ENCODE peak calls at places on chromosomes 2 and 18, in four cellular contexts. G is kidney epithelial cell, W is H9, T is cardiac fibroblast. U is an unnamed sample.

GRCh38 chr2:150178591-150178990 is 308.9 kb downstream of the RND3 start:
- DNase-seq in G (no peak), W (no peak), T (no peak), U (no peak)

GRCh38 chr18:54260376-54261072 is 8.8 kb upstream of the POLI start:
- DNase-seq in G (no peak), W (no peak), T (peak), U (no peak)

GRCh38 chr2:185787530-185788145 is 49.0 kb downstream of the FSIP2 start:
- DNase-seq in G (no peak), W (no peak), T (peak), U (no peak)

GRCh38 chr2:206085742-206086445 is at the start of gene INO80D:
- DNase-seq in G (peak), W (peak), T (peak), U (peak)

GRCh38 chr2:102886216-102886893 is 124.5 kb downstream of the TMEM182 start:
- DNase-seq in G (no peak), W (no peak), T (no peak), U (no peak)

GRCh38 chr2:40244251-40245010 is 207.5 kb downstream of the SLC8A1 start:
- DNase-seq in G (peak), W (peak), T (peak), U (no peak)

GRCh38 chr2:162344617-162344950 is 652 bp downstream of the GCA start:
- DNase-seq in G (no peak), W (no peak), T (no peak), U (no peak)

GRCh38 chr18:3910507-3910906 is 460.5 kb downstream of the TGIF1 start:
- DNase-seq in G (no peak), W (no peak), T (peak), U (no peak)

GRCh38 chr2:64685430-64685829 is 31.7 kb upstream of the SERTAD2 start:
- DNase-seq in G (no peak), W (no peak), T (peak), U (no peak)

GRCh38 chr2:134458950-134459349 is 205.1 kb downstream of the MGAT5 start:
- DNase-seq in G (no peak), W (no peak), T (no peak), U (no peak)

GRCh38 chr2:26587966-26588365 is 53.2 kb downstream of the CIB4 start:
- DNase-seq in G (no peak), W (peak), T (no peak), U (no peak)

GRCh38 chr2:48146552-48146951 is 240.3 kb upstream of the FBXO11 start:
- DNase-seq in G (no peak), W (no peak), T (no peak), U (no peak)

GRCh38 chr18:58639751-58640427 is 11.0 kb upstream of the ALPK2 start:
- DNase-seq in G (peak), W (no peak), T (peak), U (peak)

GRCh38 chr2:55482186-55482945 is 37.2 kb upstream of the CFAP36 start:
- DNase-seq in G (peak), W (no peak), T (peak), U (no peak)

GRCh38 chr2:239824051-239824694 is 201.0 kb downstream of the NDUFA10 start:
- DNase-seq in G (peak), W (peak), T (peak), U (no peak)

GRCh38 chr2:74349889-74350288 is 6.7 kb upstream of the SLC4A5 start:
- DNase-seq in G (no peak), W (no peak), T (no peak), U (no peak)

GRCh38 chr18:8756571-8756970 is 51.2 kb downstream of the MTCL1 start:
- DNase-seq in G (no peak), W (no peak), T (no peak), U (no peak)

GRCh38 chr2:120293123-120293990 is 40.7 kb downstream of the RALB start:
- DNase-seq in G (no peak), W (no peak), T (no peak), U (no peak)

GRCh38 chr18:34650121-34650545 is 60.0 kb upstream of the DTNA start:
- DNase-seq in G (peak), W (no peak), T (peak), U (peak)

GRCh38 chr2:26463252-26464207 is 14.4 kb downstream of the OTOF start:
- DNase-seq in G (no peak), W (peak), T (no peak), U (no peak)

GRCh38 chr2:14634885-14635871 is 2.7 kb downstream of the LRATD1 start:
- DNase-seq in G (no peak), W (peak), T (peak), U (no peak)

GRCh38 chr2:138244400-138245001 is 257.1 kb upstream of the SPOPL start:
- DNase-seq in G (no peak), W (no peak), T (peak), U (no peak)

GRCh38 chr2:58291726-58292430 is 50.8 kb upstream of the FANCL start:
- DNase-seq in G (no peak), W (no peak), T (no peak), U (no peak)

GRCh38 chr2:107313316-107313715 is 427.3 kb upstream of the ST6GAL2 start:
- DNase-seq in G (no peak), W (no peak), T (peak), U (no peak)

GRCh38 chr2:2875831-2876230 is 501.8 kb downstream of the EIPR1 start:
- DNase-seq in G (no peak), W (no peak), T (no peak), U (no peak)

GRCh38 chr2:239920616-239921365 is 104.4 kb downstream of the NDUFA10 start:
- DNase-seq in G (no peak), W (peak), T (no peak), U (no peak)

GRCh38 chr18:22433960-22434359 is 16.2 kb upstream of the CTAGE1 start:
- DNase-seq in G (no peak), W (no peak), T (peak), U (no peak)

GRCh38 chr2:74502720-74503505 is 3.5 kb upstream of the LBX2 start:
- DNase-seq in G (peak), W (peak), T (peak), U (no peak)

GRCh38 chr2:238557431-238557830 is 130.7 kb downstream of the ASB1 start:
- DNase-seq in G (no peak), W (no peak), T (no peak), U (no peak)

GRCh38 chr2:172427990-172428840 is 829 bp downstream of the ITGA6 start:
- DNase-seq in G (no peak), W (peak), T (peak), U (no peak)

GRCh38 chr2:172423120-172423519 is 4.3 kb upstream of the ITGA6 start:
- DNase-seq in G (no peak), W (no peak), T (no peak), U (no peak)

GRCh38 chr2:172427256-172427989 is at the start of gene ITGA6:
- DNase-seq in G (no peak), W (peak), T (peak), U (no peak)

GRCh38 chr2:172426635-172427255 is 641 bp upstream of the ITGA6 start:
- DNase-seq in G (no peak), W (no peak), T (no peak), U (no peak)

GRCh38 chr2:172425336-172425735 is 2.0 kb upstream of the ITGA6 start:
- DNase-seq in G (no peak), W (no peak), T (no peak), U (no peak)
- TF ChIP-seq CTCF in G (no peak), W (no peak), T (no peak), U (no peak)

DNA sequence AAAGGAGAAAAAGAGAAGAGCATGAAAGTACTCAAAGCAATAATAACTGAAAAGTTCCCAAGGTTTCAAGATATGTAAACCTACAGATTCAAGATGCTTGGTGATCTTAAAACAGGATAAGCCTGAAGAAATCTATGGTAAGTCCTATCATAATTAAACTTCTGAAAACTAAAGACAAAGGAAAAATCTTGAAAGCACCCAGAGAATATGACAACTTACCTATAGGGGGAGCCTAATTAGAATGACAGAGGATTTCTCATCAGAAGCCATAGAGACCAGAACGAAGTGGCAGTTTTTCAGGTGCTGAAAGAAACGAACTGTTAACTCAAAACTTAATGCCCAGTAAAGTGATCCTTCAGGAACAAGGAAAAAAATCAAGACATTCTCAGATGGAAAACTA is 59.7 kb downstream of the XDH start:
- DNase-seq in G (no peak), W (no peak), T (peak), U (no peak)
- TF ChIP-seq CTCF in G (peak), W (peak), T (peak), U (peak)

GRCh38 chr2:210363261-210363660 is 48.3 kb upstream of the MYL1 start:
- DNase-seq in G (no peak), W (peak), T (no peak), U (no peak)
- TF ChIP-seq CTCF in G (peak), W (peak), T (no peak), U (no peak)

GRCh38 chr2:99818842-99819241 is 323.5 kb downstream of the AFF3 start:
- DNase-seq in G (no peak), W (no peak), T (peak), U (no peak)

GRCh38 chr2:99816908-99817307 is 325.5 kb downstream of the AFF3 start:
- DNase-seq in G (no peak), W (no peak), T (no peak), U (no peak)

GRCh38 chr2:99821039-99821438 is 321.4 kb downstream of the AFF3 start:
- DNase-seq in G (no peak), W (no peak), T (no peak), U (no peak)

GRCh38 chr2:99821572-99822369 is 320.6 kb downstream of the AFF3 start:
- DNase-seq in G (peak), W (no peak), T (peak), U (no peak)

DNA sequence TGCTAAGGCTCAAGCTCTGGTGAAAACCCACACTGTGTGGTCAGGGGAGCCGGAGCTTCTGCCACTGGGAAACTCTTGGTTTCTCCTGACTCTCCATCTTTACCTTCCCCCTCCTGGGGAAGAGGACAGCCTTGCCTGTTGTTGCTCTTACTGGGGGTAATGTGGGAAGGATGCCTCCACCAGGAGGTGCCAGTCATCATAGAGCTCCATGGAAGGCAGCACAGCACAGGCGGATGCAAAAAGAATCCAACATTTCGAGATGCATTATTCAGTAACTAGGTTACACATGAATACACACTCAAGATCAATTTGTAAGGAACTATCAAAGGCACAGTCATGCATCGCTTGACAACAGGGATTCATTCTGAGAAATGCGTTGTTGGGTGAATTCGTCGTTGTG is 322.6 kb downstream of the AFF3 start:
- DNase-seq in G (peak), W (peak), T (no peak), U (no peak)
- TF ChIP-seq CTCF in G (peak), W (peak), T (peak), U (no peak)

DNA sequence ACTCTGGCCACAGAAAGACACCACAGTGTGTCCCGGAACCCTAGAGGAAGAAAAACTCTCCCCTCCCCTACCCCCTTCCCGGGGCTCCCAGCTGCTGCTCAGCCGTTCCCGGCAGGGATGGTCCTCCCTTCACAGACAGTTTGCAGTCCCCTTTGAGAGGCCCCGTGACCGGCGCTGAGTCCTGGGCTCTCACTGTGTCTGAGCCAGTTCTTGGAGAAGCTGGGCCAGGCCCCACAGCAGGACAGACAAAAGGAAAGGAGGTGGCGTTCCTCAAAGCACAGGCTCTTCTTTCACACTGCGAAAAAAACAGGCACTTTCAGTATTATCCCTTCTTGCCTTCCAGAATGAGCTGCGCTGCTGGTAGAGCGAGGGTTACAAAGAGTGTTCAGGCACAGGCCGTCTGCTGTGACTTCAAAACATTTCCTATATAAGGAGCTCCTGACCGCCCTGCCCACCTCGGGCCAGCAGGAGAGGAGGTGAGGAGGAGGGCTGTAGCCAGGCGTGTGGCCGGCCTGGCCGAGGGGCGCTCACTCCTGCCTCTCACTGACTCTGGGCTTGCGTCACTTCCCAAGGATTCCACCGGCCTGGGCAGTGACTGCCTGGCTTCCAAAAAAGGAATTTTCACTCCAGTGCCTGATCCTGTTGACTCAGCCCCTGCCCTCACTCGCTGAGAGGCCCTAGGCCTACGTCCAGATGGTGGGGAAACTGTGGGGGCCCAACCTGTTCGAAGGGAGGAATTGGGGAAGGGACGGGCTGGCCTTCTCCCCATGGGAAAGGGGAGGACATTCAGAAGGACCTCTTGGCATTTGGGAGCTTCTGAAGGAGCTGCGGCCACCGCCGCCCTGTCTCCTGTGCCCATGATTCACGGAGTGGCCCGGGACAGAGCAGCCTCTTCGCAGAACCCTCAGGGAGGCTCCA is 24.9 kb downstream of the CIDEA start:
- DNase-seq in G (peak), W (peak), T (peak), U (peak)
- TF ChIP-seq CTCF in G (no peak), W (peak), T (peak), U (no peak)

DNA sequence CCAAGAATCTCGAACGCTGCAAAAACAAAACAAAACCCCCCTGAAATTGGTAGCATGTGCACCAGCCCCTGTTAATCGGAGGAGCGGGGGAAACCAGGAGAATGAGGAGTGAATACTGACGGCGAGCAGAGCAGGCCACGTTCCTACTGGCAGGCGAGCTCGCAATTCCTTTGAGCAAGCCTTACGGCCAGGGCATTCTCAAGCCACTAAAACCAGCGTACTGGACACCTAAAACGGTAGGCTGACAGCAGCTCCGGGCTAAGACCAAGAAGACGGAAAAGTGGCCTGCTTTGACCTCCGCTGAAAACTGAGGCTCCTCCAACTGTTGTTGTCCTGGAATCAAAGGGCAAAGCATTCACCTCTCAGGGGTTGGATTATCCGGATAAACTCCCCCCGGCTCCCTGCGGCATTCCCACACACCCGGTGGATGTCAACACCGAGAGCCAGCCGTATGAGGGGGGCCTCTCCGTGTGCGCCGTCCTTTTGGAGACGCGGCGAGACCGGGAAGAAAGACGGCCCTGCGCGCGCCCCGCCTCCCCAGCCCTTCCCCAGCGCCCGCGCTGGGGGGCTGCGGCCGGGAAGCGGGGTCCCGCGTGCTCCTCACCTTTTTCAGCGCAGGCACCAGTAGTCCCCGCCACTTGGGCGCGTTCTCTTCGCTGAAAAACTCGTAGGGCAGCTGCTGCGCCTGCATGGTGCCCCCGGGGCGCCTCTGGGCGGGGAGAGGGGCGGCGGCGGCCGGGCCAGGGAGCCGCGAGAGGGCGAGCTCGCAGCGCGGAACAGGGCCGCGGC is 925 bp downstream of the SOS1 start:
- DNase-seq in G (no peak), W (peak), T (peak), U (no peak)
- TF ChIP-seq CTCF in G (no peak), W (peak), T (no peak), U (peak)

U was measured in BJ.